ENCODE peak calls at places on chromosomes 3 and 15, in nine cellular contexts. One of them, this sample, is unnamed.
A peak's percentile ranks its signal among the peaks of the same experiment; 100 is the strongest.

GRCh38 chr15:66095871-66096710 is 157.5 kb downstream of the MEGF11 start:
- DNase-seq in H9: no peak
- DNase-seq in uterus: no peak
- DNase-seq in posterior cingulate gyrus: no peak
- DNase-seq in effector CD4-positive, alpha-beta T cell: no peak
- DNase-seq in K562: no peak
- DNase-seq in NCI-H226: no peak
- DNase-seq in stimulated activated CD4-positive, alpha-beta T cell treated with anti-CD3 and anti-CD28 coated beads, Interleukin-4, amount 100 ng/mL, for 48 hours: no peak
- DNase-seq in EL: no peak
- DNase-seq in this sample: no peak

GRCh38 chr15:57259511-57260143 is 116.7 kb upstream of the CGNL1 start:
- DNase-seq in stimulated activated CD4-positive, alpha-beta T cell treated with anti-CD3 and anti-CD28 coated beads, Interleukin-4, amount 100 ng/mL, for 48 hours: no peak
- DNase-seq in posterior cingulate gyrus: no peak
- DNase-seq in NCI-H226: no peak
- DNase-seq in H9: peak; percentile 57
- DNase-seq in EL: no peak
- DNase-seq in K562: peak; percentile 4
- DNase-seq in effector CD4-positive, alpha-beta T cell: no peak
- DNase-seq in uterus: no peak
- DNase-seq in this sample: no peak

GRCh38 chr15:92294759-92295158 is 98.9 kb upstream of the ST8SIA2 start:
- DNase-seq in effector CD4-positive, alpha-beta T cell: no peak
- DNase-seq in H9: no peak
- DNase-seq in posterior cingulate gyrus: no peak
- DNase-seq in NCI-H226: no peak
- DNase-seq in K562: peak; percentile 9
- DNase-seq in uterus: no peak
- DNase-seq in EL: no peak
- DNase-seq in stimulated activated CD4-positive, alpha-beta T cell treated with anti-CD3 and anti-CD28 coated beads, Interleukin-4, amount 100 ng/mL, for 48 hours: no peak
- DNase-seq in this sample: no peak

GRCh38 chr15:89171136-89172072 is 50.0 kb downstream of the RLBP1 start:
- DNase-seq in uterus: peak; percentile 37
- DNase-seq in stimulated activated CD4-positive, alpha-beta T cell treated with anti-CD3 and anti-CD28 coated beads, Interleukin-4, amount 100 ng/mL, for 48 hours: peak; percentile 34
- DNase-seq in K562: peak; percentile 67
- DNase-seq in posterior cingulate gyrus: peak; percentile 52
- DNase-seq in NCI-H226: peak; percentile 37
- DNase-seq in H9: peak; percentile 81
- DNase-seq in EL: peak; percentile 35
- DNase-seq in effector CD4-positive, alpha-beta T cell: peak; percentile 14
- DNase-seq in this sample: no peak

GRCh38 chr15:87733005-87733404 is 523.5 kb downstream of the NTRK3 start:
- DNase-seq in posterior cingulate gyrus: no peak
- DNase-seq in uterus: no peak
- DNase-seq in NCI-H226: no peak
- DNase-seq in stimulated activated CD4-positive, alpha-beta T cell treated with anti-CD3 and anti-CD28 coated beads, Interleukin-4, amount 100 ng/mL, for 48 hours: no peak
- DNase-seq in H9: no peak
- DNase-seq in K562: no peak
- DNase-seq in EL: peak; percentile 20
- DNase-seq in effector CD4-positive, alpha-beta T cell: no peak
- DNase-seq in this sample: no peak

GRCh38 chr3:188178293-188178950 is 24.5 kb downstream of the LPP start:
- DNase-seq in H9: no peak
- DNase-seq in effector CD4-positive, alpha-beta T cell: no peak
- DNase-seq in NCI-H226: no peak
- DNase-seq in stimulated activated CD4-positive, alpha-beta T cell treated with anti-CD3 and anti-CD28 coated beads, Interleukin-4, amount 100 ng/mL, for 48 hours: no peak
- DNase-seq in K562: no peak
- DNase-seq in uterus: peak; percentile 15
- DNase-seq in posterior cingulate gyrus: no peak
- DNase-seq in EL: no peak
- DNase-seq in this sample: no peak

GRCh38 chr3:123755085-123755484 is 129.0 kb downstream of the MYLK start:
- DNase-seq in H9: no peak
- DNase-seq in EL: no peak
- DNase-seq in posterior cingulate gyrus: no peak
- DNase-seq in K562: no peak
- DNase-seq in stimulated activated CD4-positive, alpha-beta T cell treated with anti-CD3 and anti-CD28 coated beads, Interleukin-4, amount 100 ng/mL, for 48 hours: no peak
- DNase-seq in effector CD4-positive, alpha-beta T cell: no peak
- DNase-seq in uterus: no peak
- DNase-seq in NCI-H226: no peak
- DNase-seq in this sample: no peak

GRCh38 chr15:36802861-36803531 is 223.6 kb downstream of the CDIN1 start:
- DNase-seq in EL: no peak
- DNase-seq in posterior cingulate gyrus: no peak
- DNase-seq in K562: no peak
- DNase-seq in effector CD4-positive, alpha-beta T cell: no peak
- DNase-seq in H9: no peak
- DNase-seq in NCI-H226: no peak
- DNase-seq in uterus: no peak
- DNase-seq in stimulated activated CD4-positive, alpha-beta T cell treated with anti-CD3 and anti-CD28 coated beads, Interleukin-4, amount 100 ng/mL, for 48 hours: no peak
- DNase-seq in this sample: no peak

This sample was measured in T-helper 2 cell.